ENCODE peak calls at places on chromosomes 7 and 10, in seven cellular contexts. L is fibroblast of lung; E is aorta; H is right atrium auricular region; M is prostate gland; T is A673; V is CD8-positive, alpha-beta memory T cell. Q is an unnamed sample. For H3K27me3 and H3K36me3, the result is how much of the 10 kb centered on the place peaks cover.

GRCh38 chr10:78623577-78624215 is 445.1 kb upstream of the ZMIZ1 start:
- DNase-seq in L (peak), E (no peak), H (no peak), M (no peak), T (no peak), V (no peak), Q (peak)

GRCh38 chr7:135773451-135773850 is 24.8 kb upstream of the FAM180A start:
- DNase-seq in L (no peak), E (no peak), H (peak), M (peak), T (no peak), V (no peak), Q (no peak)

GRCh38 chr7:86664991-86665390 is 21.3 kb downstream of the GRM3 start:
- DNase-seq in L (no peak), E (no peak), H (no peak), M (no peak), T (no peak), V (no peak), Q (no peak)

GRCh38 chr10:99329891-99330674 is 927 bp downstream of the CNNM1 start:
- DNase-seq in L (peak), E (peak), H (no peak), M (no peak), T (peak), V (no peak), Q (peak)

GRCh38 chr10:124181656-124182055 is 88.3 kb upstream of the CHST15 start:
- DNase-seq in L (no peak), E (no peak), H (peak), M (no peak), T (no peak), V (no peak), Q (no peak)

GRCh38 chr10:80464557-80465466 is 10.7 kb downstream of the TSPAN14 start:
- DNase-seq in L (no peak), E (peak), H (no peak), M (no peak), T (peak), V (peak), Q (peak)

GRCh38 chr10:28592953-28593352 is 60.0 kb downstream of the WAC start:
- DNase-seq in L (peak), E (no peak), H (no peak), M (no peak), T (peak), V (no peak), Q (no peak)

GRCh38 chr7:96949766-96950165 is 55.6 kb upstream of the DLX6 start:
- DNase-seq in L (no peak), E (no peak), H (no peak), M (peak), T (no peak), V (no peak), Q (peak)

GRCh38 chr10:62038609-62039190 is 137.2 kb downstream of the ARID5B start:
- DNase-seq in L (peak), E (peak), H (peak), M (peak), T (peak), V (peak), Q (peak)

GRCh38 chr7:83697814-83698530 is 49.0 kb upstream of the SEMA3E start:
- DNase-seq in L (no peak), E (no peak), H (no peak), M (no peak), T (no peak), V (no peak), Q (no peak)

GRCh38 chr7:141074997-141075396 is 1.1 kb downstream of the TMEM178B start:
- DNase-seq in L (no peak), E (no peak), H (no peak), M (no peak), T (no peak), V (no peak), Q (no peak)

GRCh38 chr10:50316695-50317648 is 65.7 kb upstream of the ASAH2 start:
- DNase-seq in L (no peak), E (no peak), H (no peak), M (no peak), T (no peak), V (no peak), Q (no peak)

GRCh38 chr7:40711706-40712105 is 576.9 kb downstream of the SUGCT start:
- DNase-seq in L (no peak), E (no peak), H (no peak), M (no peak), T (no peak), V (no peak), Q (no peak)

GRCh38 chr7:20350518-20350951 is 19.8 kb downstream of the ITGB8 start:
- DNase-seq in L (no peak), E (no peak), H (no peak), M (peak), T (peak), V (no peak), Q (no peak)

GRCh38 chr7:44634839-44635591 is 28.6 kb downstream of the OGDH start:
- DNase-seq in L (no peak), E (no peak), H (peak), M (no peak), T (no peak), V (peak), Q (no peak)

GRCh38 chr10:8315619-8316021 is 261.1 kb downstream of the GATA3 start:
- DNase-seq in L (no peak), E (no peak), H (no peak), M (no peak), T (no peak), V (no peak), Q (no peak)

GRCh38 chr7:6516387-6516983 is 34.8 kb downstream of the GRID2IP start:
- DNase-seq in L (peak), E (peak), H (peak), M (peak), T (peak), V (peak), Q (peak)

GRCh38 chr7:79268730-79269129 is 184.7 kb downstream of the MAGI2 start:
- DNase-seq in L (no peak), E (no peak), H (no peak), M (no peak), T (no peak), V (no peak), Q (no peak)

GRCh38 chr10:124715479-124715878 is 28.7 kb downstream of the FAM53B start:
- DNase-seq in L (no peak), E (no peak), H (no peak), M (no peak), T (no peak), V (peak), Q (no peak)

GRCh38 chr7:140674899-140675701 is 2.4 kb downstream of the ADCK2 start:
- DNase-seq in L (peak), E (no peak), H (no peak), M (no peak), T (peak), V (no peak), Q (peak)

GRCh38 chr10:79056361-79056735 is 12.4 kb upstream of the ZMIZ1 start:
- DNase-seq in L (no peak), E (no peak), H (no peak), M (no peak), T (no peak), V (peak), Q (no peak)

GRCh38 chr10:32417906-32418547 is 27.9 kb upstream of the CCDC7 start:
- DNase-seq in L (peak), E (no peak), H (no peak), M (no peak), T (no peak), V (no peak), Q (peak)

GRCh38 chr10:73649876-73650536 is 5.8 kb downstream of the SYNPO2L start:
- DNase-seq in L (no peak), E (no peak), H (no peak), M (no peak), T (no peak), V (no peak), Q (no peak)

GRCh38 chr7:139901411-139901810 is 72.3 kb downstream of the TBXAS1 start:
- DNase-seq in L (no peak), E (no peak), H (no peak), M (no peak), T (no peak), V (no peak), Q (no peak)

GRCh38 chr10:119761106-119761505 is 35.3 kb downstream of the INPP5F start:
- DNase-seq in L (peak), E (no peak), H (no peak), M (no peak), T (peak), V (no peak), Q (no peak)

GRCh38 chr7:94324380-94325120 is 70.1 kb upstream of the COL1A2 start:
- DNase-seq in L (peak), E (no peak), H (no peak), M (no peak), T (peak), V (no peak), Q (no peak)

GRCh38 chr10:786666-787512 is 97.4 kb upstream of the DIP2C start:
- DNase-seq in L (no peak), E (peak), H (peak), M (peak), T (no peak), V (no peak), Q (no peak)

GRCh38 chr10:99975942-99976809 is 33.6 kb downstream of the DNMBP start:
- DNase-seq in L (peak), E (no peak), H (no peak), M (no peak), T (peak), V (no peak), Q (no peak)

GRCh38 chr7:47360301-47360900 is 221.5 kb downstream of the TNS3 start:
- DNase-seq in L (no peak), E (no peak), H (no peak), M (no peak), T (no peak), V (no peak), Q (no peak)

DNA sequence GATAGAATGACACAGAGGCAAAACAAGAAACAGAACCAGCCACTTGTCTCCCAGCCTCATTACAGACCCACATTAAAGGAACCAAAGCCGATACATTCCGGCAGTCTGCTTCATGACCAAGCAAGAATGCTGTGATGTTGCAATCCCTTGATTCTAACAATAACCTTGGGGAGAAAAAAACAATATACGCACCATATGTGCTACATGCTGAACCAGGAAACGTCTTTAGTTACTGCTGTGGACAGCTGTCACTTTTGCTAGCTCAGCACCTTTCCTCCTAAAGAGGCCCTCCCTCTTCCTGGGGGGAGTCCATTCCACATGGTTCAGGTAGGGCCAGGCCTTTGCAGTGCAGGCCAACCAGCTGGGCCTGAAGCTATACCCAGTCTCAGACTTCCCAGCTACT is 79.1 kb downstream of the PRTFDC1 start:
- DNase-seq in L (peak), E (no peak), H (no peak), M (no peak), T (peak), V (no peak), Q (no peak)
- H3K4me3 ChIP-seq in L (no peak), E (no peak), H (no peak), M (no peak), T (no peak), V (no peak), Q (no peak)

GRCh38 chr7:120842131-120842621 is 15.8 kb downstream of the TSPAN12 start:
- DNase-seq in L (no peak), E (no peak), H (no peak), M (peak), T (no peak), V (no peak), Q (no peak)
- H3K27me3 ChIP-seq in L (under half), E (under half), H (under half), M (under half), T (under half), V (under half), Q (under half)

DNA sequence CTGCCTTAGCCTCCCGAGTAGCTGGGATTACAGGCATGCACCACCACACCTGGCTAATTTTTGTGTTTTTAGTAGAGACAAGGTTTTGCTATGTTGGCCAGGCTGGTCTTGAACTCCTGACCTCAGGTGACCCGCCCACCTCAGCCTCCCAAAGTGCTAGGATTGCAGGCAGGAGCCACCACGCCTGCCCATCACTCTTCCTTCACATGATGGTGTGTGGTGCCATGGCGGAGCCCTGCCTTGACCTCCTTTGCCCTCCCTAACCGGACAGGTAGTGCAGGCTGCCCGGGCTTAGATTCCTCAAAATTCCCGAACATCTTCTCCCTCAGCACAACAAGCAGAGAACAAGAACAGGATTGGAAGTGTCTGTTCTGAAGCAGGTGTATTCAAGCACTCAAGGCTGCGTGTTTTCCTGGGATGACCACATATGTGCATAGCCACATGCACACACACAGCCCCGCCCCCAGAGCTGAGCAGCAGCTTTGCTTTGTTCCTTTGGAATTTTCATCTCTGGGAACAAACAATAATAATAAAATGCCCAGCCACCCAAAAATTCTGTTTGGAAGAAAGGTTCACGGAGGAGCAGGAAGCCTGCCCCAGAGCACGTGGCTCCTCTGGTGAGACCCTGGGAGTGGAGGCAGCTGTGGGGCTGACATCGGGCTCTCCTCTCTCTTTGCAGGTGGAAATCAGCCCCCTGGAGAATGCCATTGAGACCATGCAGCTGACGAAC is 131.3 kb upstream of the NPS start:
- DNase-seq in L (no peak), E (no peak), H (no peak), M (no peak), T (no peak), V (no peak), Q (no peak)
- H3K36me3 ChIP-seq in L (under half), E (under half), H (under half), M (under half), T (under half), V (under half), Q (under half)

GRCh38 chr7:27180431-27181175 is 4.4 kb downstream of the HOXA11 start:
- DNase-seq in L (no peak), E (peak), H (no peak), M (no peak), T (no peak), V (peak), Q (no peak)

GRCh38 chr7:27179503-27180430 is 5.3 kb downstream of the HOXA11 start:
- DNase-seq in L (peak), E (peak), H (no peak), M (peak), T (peak), V (peak), Q (peak)

GRCh38 chr7:27178366-27178765 is 4.2 kb upstream of the HOXA10 start:
- DNase-seq in L (no peak), E (peak), H (no peak), M (no peak), T (no peak), V (no peak), Q (peak)

GRCh38 chr7:27177795-27178320 is 3.7 kb upstream of the HOXA10 start:
- DNase-seq in L (no peak), E (no peak), H (no peak), M (no peak), T (no peak), V (no peak), Q (peak)

GRCh38 chr7:27179030-27179429 is 4.9 kb upstream of the HOXA10 start:
- DNase-seq in L (no peak), E (no peak), H (no peak), M (no peak), T (no peak), V (peak), Q (no peak)
- H3K4me3 ChIP-seq in L (no peak), E (no peak), H (no peak), M (peak), T (no peak), V (no peak), Q (peak)

GRCh38 chr7:39027491-39027890 is 49.8 kb downstream of the POU6F2 start:
- DNase-seq in L (no peak), E (no peak), H (no peak), M (no peak), T (peak), V (no peak), Q (no peak)
- H3K27me3 ChIP-seq in L (under half), E (under half), H (under half), M (under half), T (under half), V (under half), Q (under half)

GRCh38 chr10:38025283-38025682 is 14.8 kb downstream of the ZNF33A start:
- DNase-seq in L (no peak), E (no peak), H (no peak), M (no peak), T (no peak), V (no peak), Q (no peak)
- H3K36me3 ChIP-seq in L (under half), E (under half), H (half or more), M (under half), T (under half), V (under half), Q (under half)

DNA sequence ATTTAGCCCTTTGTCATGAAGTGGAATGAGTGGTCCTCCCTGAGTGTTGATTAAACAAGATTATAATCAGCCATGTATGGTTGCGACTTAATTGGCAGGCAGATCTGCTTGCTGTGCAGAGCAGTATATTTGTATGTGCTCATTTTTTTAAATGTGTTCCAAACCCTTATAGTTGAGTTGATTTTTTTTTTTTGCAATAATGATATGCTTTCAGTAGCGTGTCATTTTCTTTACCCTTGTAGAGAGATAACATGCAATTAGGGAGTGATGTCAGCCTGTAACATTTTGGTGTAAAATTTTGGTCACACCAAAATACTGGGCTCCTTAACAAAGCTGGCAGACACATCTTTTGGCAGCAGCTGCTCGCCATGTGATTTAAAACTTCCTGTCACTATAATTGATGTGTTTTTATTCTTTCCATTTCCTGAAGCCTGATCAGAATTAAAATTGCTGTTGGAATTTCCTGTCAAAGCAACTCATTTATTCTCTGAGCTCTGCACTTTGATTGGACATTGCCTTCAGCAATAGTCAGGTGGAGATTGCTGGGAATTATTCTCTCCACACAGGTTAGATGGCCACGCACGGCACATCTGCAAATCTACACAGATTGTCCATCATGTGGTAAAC is 125.3 kb downstream of the DYNC1I1 start:
- DNase-seq in L (no peak), E (no peak), H (no peak), M (peak), T (peak), V (no peak), Q (no peak)
- H3K4me3 ChIP-seq in L (no peak), E (no peak), H (no peak), M (no peak), T (no peak), V (no peak), Q (no peak)

DNA sequence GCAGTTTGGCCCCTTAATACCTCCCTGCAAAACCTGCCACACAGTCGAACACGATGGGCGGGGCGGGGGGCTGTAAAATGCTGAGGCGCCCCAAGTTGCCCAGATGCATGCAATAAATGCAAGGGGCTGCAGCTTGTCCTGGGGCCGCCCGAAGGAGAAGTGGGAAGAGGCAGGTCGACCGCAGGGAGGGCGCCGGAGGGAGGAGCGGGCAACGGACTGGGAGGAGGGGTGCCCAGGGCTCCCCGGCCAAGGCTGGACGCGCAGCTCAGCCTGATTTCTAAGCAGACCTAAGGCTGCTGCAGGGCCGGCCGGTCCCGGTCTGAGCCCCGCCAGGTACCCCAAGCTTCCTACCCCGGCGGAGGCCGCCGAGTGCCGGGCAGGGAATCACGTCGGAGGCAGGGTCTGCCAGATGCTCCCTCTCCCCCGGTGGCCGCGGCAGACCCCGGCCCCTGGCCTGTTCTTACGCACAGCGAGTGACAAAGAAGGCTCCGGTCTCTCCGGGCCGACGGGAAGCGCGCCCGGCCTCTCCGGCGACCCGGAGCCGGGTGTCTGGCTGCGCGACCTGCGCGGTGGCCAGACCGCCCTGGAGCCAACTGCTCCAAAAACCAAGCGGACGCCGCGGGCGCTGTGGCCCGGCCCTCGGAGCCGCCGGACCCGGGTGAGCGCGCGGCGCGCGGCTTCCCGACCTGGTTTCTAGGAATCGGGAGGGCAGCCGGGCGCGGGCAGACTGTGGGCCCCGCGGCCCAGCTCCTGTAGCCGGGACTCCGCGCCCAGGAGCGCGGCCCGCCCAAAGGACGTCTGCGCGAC is 740 bp upstream of the EBF3 start:
- DNase-seq in L (no peak), E (no peak), H (peak), M (no peak), T (no peak), V (no peak), Q (no peak)
- H3K27me3 ChIP-seq in L (half or more), E (under half), H (under half), M (half or more), T (under half), V (half or more), Q (under half)